ENCODE peak calls at places on chromosomes 11 and 22, in five cellular contexts. One of them, this sample, is unnamed.

GRCh38 chr22:22092101-22092500 is 109.5 kb upstream of the TOP3B start:
- DNase-seq in HCT116: no peak
- DNase-seq in spleen: no peak
- DNase-seq in SK-N-SH: no peak
- DNase-seq in prostate gland: no peak
- DNase-seq in this sample: no peak

GRCh38 chr11:111798279-111798678 is 32.1 kb upstream of the PPP2R1B start:
- DNase-seq in HCT116: no peak
- DNase-seq in spleen: no peak
- DNase-seq in SK-N-SH: no peak
- DNase-seq in prostate gland: no peak
- DNase-seq in this sample: no peak

GRCh38 chr11:110356769-110357671 is 60.6 kb upstream of the RDX start:
- DNase-seq in HCT116: peak; percentile 91
- DNase-seq in spleen: no peak
- DNase-seq in SK-N-SH: no peak
- DNase-seq in prostate gland: no peak
- DNase-seq in this sample: no peak

GRCh38 chr22:29328566-29329500 is 13.3 kb upstream of the RASL10A start:
- DNase-seq in HCT116: no peak
- DNase-seq in spleen: no peak
- DNase-seq in SK-N-SH: no peak
- DNase-seq in prostate gland: no peak
- DNase-seq in this sample: no peak

GRCh38 chr11:58629857-58630256 is 7.4 kb downstream of the CNTF start:
- DNase-seq in HCT116: peak; percentile 22
- DNase-seq in spleen: no peak
- DNase-seq in SK-N-SH: peak; percentile 39
- DNase-seq in prostate gland: no peak
- DNase-seq in this sample: peak; percentile 28

GRCh38 chr11:69054397-69055211 is 5.9 kb downstream of the TPCN2 start:
- DNase-seq in HCT116: no peak
- DNase-seq in spleen: no peak
- DNase-seq in SK-N-SH: no peak
- DNase-seq in prostate gland: no peak
- DNase-seq in this sample: no peak

GRCh38 chr11:16925495-16926065 is 88.6 kb downstream of the PLEKHA7 start:
- DNase-seq in HCT116: peak; percentile 29
- DNase-seq in spleen: peak; percentile 78
- DNase-seq in SK-N-SH: peak; percentile 85
- DNase-seq in prostate gland: peak; percentile 30
- DNase-seq in this sample: peak; percentile 55

GRCh38 chr11:14702760-14703159 is 59.2 kb downstream of the PDE3B start:
- DNase-seq in HCT116: no peak
- DNase-seq in spleen: no peak
- DNase-seq in SK-N-SH: no peak
- DNase-seq in prostate gland: no peak
- DNase-seq in this sample: no peak

GRCh38 chr11:70597006-70597555 is 198.8 kb downstream of the CTTN start:
- DNase-seq in HCT116: no peak
- DNase-seq in spleen: no peak
- DNase-seq in SK-N-SH: no peak
- DNase-seq in prostate gland: no peak
- DNase-seq in this sample: no peak
- H3K4me1 ChIP-seq in HCT116: no peaks in the 10 kb centered on the region
- H3K4me1 ChIP-seq in spleen: no peaks in the 10 kb centered on the region
- H3K4me1 ChIP-seq in SK-N-SH: peaks cover 4% of the 10 kb centered on the region
- H3K4me1 ChIP-seq in prostate gland: no peaks in the 10 kb centered on the region
- H3K4me1 ChIP-seq in this sample: no peaks in the 10 kb centered on the region

GRCh38 chr11:64250875-64251721 is at the start of gene PLCB3:
- DNase-seq in HCT116: no peak
- DNase-seq in spleen: peak; percentile 92
- DNase-seq in SK-N-SH: peak; percentile 96
- DNase-seq in prostate gland: peak; percentile 52
- DNase-seq in this sample: peak; percentile 71

GRCh38 chr11:64251722-64251985 is 324 bp downstream of the PLCB3 start:
- DNase-seq in HCT116: no peak
- DNase-seq in spleen: no peak
- DNase-seq in SK-N-SH: no peak
- DNase-seq in prostate gland: no peak
- DNase-seq in this sample: no peak

GRCh38 chr11:64253481-64253880 is 2.2 kb downstream of the PLCB3 start:
- DNase-seq in HCT116: no peak
- DNase-seq in spleen: no peak
- DNase-seq in SK-N-SH: no peak
- DNase-seq in prostate gland: no peak
- DNase-seq in this sample: peak; percentile 19

GRCh38 chr11:64253043-64253442 is 1.7 kb downstream of the PLCB3 start:
- DNase-seq in HCT116: no peak
- DNase-seq in spleen: no peak
- DNase-seq in SK-N-SH: no peak
- DNase-seq in prostate gland: no peak
- DNase-seq in this sample: no peak

GRCh38 chr11:64251986-64252837 is 882 bp downstream of the PLCB3 start:
- DNase-seq in HCT116: no peak
- DNase-seq in spleen: no peak
- DNase-seq in SK-N-SH: peak; percentile 75
- DNase-seq in prostate gland: peak; percentile 58
- DNase-seq in this sample: peak; percentile 89
- TF ChIP-seq POLR2AphosphoS5 in HCT116: peak; percentile 91
- TF ChIP-seq POLR2AphosphoS5 in spleen: no peak
- TF ChIP-seq POLR2AphosphoS5 in SK-N-SH: peak; percentile 56
- TF ChIP-seq POLR2AphosphoS5 in prostate gland: peak; percentile 37
- TF ChIP-seq POLR2AphosphoS5 in this sample: peak; percentile 83

DNA sequence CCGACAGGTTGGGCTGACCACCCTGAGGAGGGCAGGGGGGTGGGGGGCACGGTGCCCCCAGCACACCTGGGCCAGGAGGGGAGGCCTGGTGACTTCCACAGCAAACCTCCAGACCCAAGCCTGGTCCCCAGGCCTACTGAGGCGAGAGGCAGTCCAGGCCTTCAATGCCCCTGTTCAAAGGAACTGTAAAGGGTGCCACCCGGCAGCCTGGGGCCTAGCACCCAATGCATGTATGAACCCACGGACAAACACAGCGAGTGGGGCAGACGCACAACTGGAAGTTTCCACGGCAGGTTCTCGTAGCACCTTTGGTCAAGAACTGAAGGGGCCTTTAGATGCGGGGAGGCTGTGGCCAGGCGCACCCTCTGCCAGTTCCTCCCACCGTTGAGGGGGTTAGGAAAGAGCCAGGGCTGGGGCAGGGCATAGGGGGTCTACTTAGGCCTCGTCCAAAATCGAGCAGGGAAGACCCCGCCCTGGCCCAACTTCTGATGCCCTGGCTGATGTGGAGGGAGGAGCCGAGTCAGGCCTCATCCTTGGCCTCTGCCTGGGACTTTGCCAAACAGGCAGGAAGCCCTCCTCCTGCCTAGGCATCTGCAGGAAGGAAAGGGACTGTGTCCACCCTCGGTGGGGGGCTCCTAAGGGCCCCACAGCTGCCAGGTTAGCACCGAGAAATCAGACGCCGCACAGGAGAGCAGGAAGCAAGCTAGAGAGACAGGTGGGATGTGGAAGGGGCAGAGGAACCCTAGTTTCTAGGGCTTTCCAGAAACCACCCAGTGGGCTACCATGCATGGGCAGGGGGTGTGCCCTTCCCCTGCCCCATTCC is 6.6 kb downstream of the CBX6 start:
- DNase-seq in HCT116: no peak
- DNase-seq in spleen: peak; percentile 80
- DNase-seq in SK-N-SH: no peak
- DNase-seq in prostate gland: no peak
- DNase-seq in this sample: no peak
- H3K4me1 ChIP-seq in HCT116: peaks cover 18% of the 10 kb centered on the region
- H3K4me1 ChIP-seq in spleen: peaks cover 57% of the 10 kb centered on the region
- H3K4me1 ChIP-seq in SK-N-SH: peaks cover 4% of the 10 kb centered on the region
- H3K4me1 ChIP-seq in prostate gland: peaks cover 8% of the 10 kb centered on the region
- H3K4me1 ChIP-seq in this sample: peaks cover 49% of the 10 kb centered on the region

DNA sequence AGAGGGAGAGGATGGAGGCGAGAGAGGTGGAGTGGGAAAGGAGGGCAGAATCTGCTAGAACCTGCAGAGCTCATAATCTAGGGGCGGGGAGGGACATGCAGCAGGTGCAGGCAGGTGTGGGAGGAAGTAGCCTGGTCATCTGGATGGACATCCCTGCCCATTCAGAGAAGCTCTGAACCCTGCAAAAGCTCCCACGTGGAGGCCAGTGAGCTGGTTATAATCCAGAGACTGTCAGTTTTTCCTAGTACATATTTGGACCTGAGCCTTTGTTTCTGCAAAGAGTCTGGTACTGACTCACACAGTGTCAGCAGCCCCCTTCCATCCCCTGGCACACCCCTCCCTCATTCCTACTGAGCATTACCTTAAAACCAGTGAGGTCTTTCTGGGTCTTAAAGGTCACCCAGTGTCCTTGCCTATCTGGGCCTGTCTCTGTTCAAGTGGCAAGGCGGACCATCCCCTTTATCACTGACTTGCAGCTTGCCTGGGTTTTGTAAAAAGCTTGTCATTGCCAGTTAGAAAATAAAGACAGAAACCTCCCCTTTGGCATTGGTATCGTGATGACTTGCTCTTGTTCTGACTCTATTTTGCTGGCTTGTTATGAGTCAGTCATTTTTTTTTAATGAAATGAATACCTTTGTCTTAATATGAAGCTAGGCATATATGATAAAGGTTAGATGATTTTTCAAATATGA is 26.1 kb downstream of the PTPRJ start:
- DNase-seq in HCT116: no peak
- DNase-seq in spleen: peak; percentile 63
- DNase-seq in SK-N-SH: no peak
- DNase-seq in prostate gland: no peak
- DNase-seq in this sample: no peak
- TF ChIP-seq POLR2AphosphoS5 in HCT116: no peak
- TF ChIP-seq POLR2AphosphoS5 in spleen: no peak
- TF ChIP-seq POLR2AphosphoS5 in SK-N-SH: no peak
- TF ChIP-seq POLR2AphosphoS5 in prostate gland: no peak
- TF ChIP-seq POLR2AphosphoS5 in this sample: no peak

GRCh38 chr11:36408476-36409136 is 101.5 kb downstream of the TRAF6 start:
- DNase-seq in HCT116: no peak
- DNase-seq in spleen: no peak
- DNase-seq in SK-N-SH: no peak
- DNase-seq in prostate gland: no peak
- DNase-seq in this sample: no peak

GRCh38 chr11:36412781-36413383 is 97.2 kb downstream of the TRAF6 start:
- DNase-seq in HCT116: no peak
- DNase-seq in spleen: no peak
- DNase-seq in SK-N-SH: no peak
- DNase-seq in prostate gland: no peak
- DNase-seq in this sample: no peak

GRCh38 chr11:36409152-36409713 is 100.8 kb downstream of the TRAF6 start:
- DNase-seq in HCT116: no peak
- DNase-seq in spleen: no peak
- DNase-seq in SK-N-SH: no peak
- DNase-seq in prostate gland: no peak
- DNase-seq in this sample: no peak

GRCh38 chr11:36407360-36407759 is 102.7 kb downstream of the TRAF6 start:
- DNase-seq in HCT116: no peak
- DNase-seq in spleen: no peak
- DNase-seq in SK-N-SH: no peak
- DNase-seq in prostate gland: no peak
- DNase-seq in this sample: no peak

DNA sequence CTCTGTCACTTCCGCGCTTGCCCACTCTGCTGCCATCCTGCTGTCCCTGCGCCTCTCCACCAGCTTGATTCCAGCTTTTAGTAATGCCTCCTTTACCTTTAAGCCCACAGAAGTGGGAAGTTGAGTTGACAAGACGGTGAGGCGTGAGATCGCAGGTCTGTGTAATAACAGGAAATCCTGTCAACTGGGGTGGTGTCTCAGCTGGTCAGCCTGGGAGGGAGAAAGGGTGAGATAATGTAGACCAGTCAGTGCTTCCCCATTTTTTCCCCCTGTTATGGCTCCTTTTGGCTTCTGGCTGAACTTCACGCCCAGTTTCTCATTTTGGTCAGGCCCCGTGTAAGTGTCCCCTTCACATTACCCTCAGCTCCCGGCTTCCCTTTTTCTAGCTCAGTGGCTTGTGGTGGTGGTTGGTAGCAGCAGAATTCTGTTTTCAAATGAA is 98.9 kb downstream of the TRAF6 start:
- DNase-seq in HCT116: no peak
- DNase-seq in spleen: peak; percentile 85
- DNase-seq in SK-N-SH: no peak
- DNase-seq in prostate gland: no peak
- DNase-seq in this sample: peak; percentile 22
- H3K4me1 ChIP-seq in HCT116: no peaks in the 10 kb centered on the region
- H3K4me1 ChIP-seq in spleen: peaks cover 71% of the 10 kb centered on the region
- H3K4me1 ChIP-seq in SK-N-SH: no peaks in the 10 kb centered on the region
- H3K4me1 ChIP-seq in prostate gland: no peaks in the 10 kb centered on the region
- H3K4me1 ChIP-seq in this sample: peaks cover 41% of the 10 kb centered on the region

GRCh38 chr11:67256477-67256876 is 9.8 kb upstream of the GRK2 start:
- DNase-seq in HCT116: no peak
- DNase-seq in spleen: no peak
- DNase-seq in SK-N-SH: no peak
- DNase-seq in prostate gland: no peak
- DNase-seq in this sample: no peak
- TF ChIP-seq POLR2AphosphoS5 in HCT116: no peak
- TF ChIP-seq POLR2AphosphoS5 in spleen: no peak
- TF ChIP-seq POLR2AphosphoS5 in SK-N-SH: no peak
- TF ChIP-seq POLR2AphosphoS5 in prostate gland: no peak
- TF ChIP-seq POLR2AphosphoS5 in this sample: no peak

GRCh38 chr11:57199330-57199729 is 17.6 kb downstream of the LRRC55 start:
- DNase-seq in HCT116: no peak
- DNase-seq in spleen: no peak
- DNase-seq in SK-N-SH: no peak
- DNase-seq in prostate gland: no peak
- DNase-seq in this sample: no peak
- H3K4me1 ChIP-seq in HCT116: no peaks in the 10 kb centered on the region
- H3K4me1 ChIP-seq in spleen: peaks cover 11% of the 10 kb centered on the region
- H3K4me1 ChIP-seq in SK-N-SH: peaks cover 24% of the 10 kb centered on the region
- H3K4me1 ChIP-seq in prostate gland: no peaks in the 10 kb centered on the region
- H3K4me1 ChIP-seq in this sample: no peaks in the 10 kb centered on the region

GRCh38 chr22:39473856-39474255 is 17.0 kb downstream of the MGAT3 start:
- DNase-seq in HCT116: no peak
- DNase-seq in spleen: no peak
- DNase-seq in SK-N-SH: no peak
- DNase-seq in prostate gland: no peak
- DNase-seq in this sample: no peak

GRCh38 chr22:39471421-39472141 is 14.8 kb downstream of the MGAT3 start:
- DNase-seq in HCT116: no peak
- DNase-seq in spleen: no peak
- DNase-seq in SK-N-SH: no peak
- DNase-seq in prostate gland: no peak
- DNase-seq in this sample: peak; percentile 34

GRCh38 chr22:39474351-39474991 is 17.7 kb downstream of the MGAT3 start:
- DNase-seq in HCT116: no peak
- DNase-seq in spleen: no peak
- DNase-seq in SK-N-SH: peak; percentile 70
- DNase-seq in prostate gland: no peak
- DNase-seq in this sample: peak; percentile 70

GRCh38 chr22:39470462-39471335 is 13.9 kb downstream of the MGAT3 start:
- DNase-seq in HCT116: no peak
- DNase-seq in spleen: no peak
- DNase-seq in SK-N-SH: peak; percentile 59
- DNase-seq in prostate gland: no peak
- DNase-seq in this sample: no peak

GRCh38 chr22:39472570-39473556 is 16.1 kb downstream of the MGAT3 start:
- DNase-seq in HCT116: no peak
- DNase-seq in spleen: no peak
- DNase-seq in SK-N-SH: no peak
- DNase-seq in prostate gland: no peak
- DNase-seq in this sample: peak; percentile 79
- TF ChIP-seq POLR2AphosphoS5 in HCT116: no peak
- TF ChIP-seq POLR2AphosphoS5 in spleen: peak; percentile 52
- TF ChIP-seq POLR2AphosphoS5 in SK-N-SH: no peak
- TF ChIP-seq POLR2AphosphoS5 in prostate gland: no peak
- TF ChIP-seq POLR2AphosphoS5 in this sample: peak; percentile 31